ENCODE peak calls at places on chromosomes 4 and X, in seven cellular contexts. V is lung, G is heart right ventricle, H is epithelial cell of esophagus, M is nephron progenitor cell, O is HepG2, R is AG04449. B is an unnamed sample.

GRCh38 chr4:122099896-122100295 is 52.2 kb upstream of the BLTP1 start:
- DNase-seq in M (no peak), O (no peak), R (peak), V (no peak), H (peak), G (no peak), B (no peak)

GRCh38 chr4:123706961-123707360 is 310.4 kb downstream of the SPRY1 start:
- DNase-seq in O (no peak), V (no peak), H (no peak), R (no peak), G (no peak), M (no peak), B (no peak)

GRCh38 chrX:97399400-97399799 is 515.7 kb downstream of the RPA4 start:
- DNase-seq in G (no peak), R (no peak), O (no peak), V (no peak), M (no peak), H (peak), B (no peak)

GRCh38 chr4:78937837-78938236 is 1.4 kb downstream of the PAQR3 start:
- DNase-seq in M (no peak), G (no peak), H (peak), V (no peak), O (peak), R (no peak), B (no peak)

GRCh38 chr4:164446516-164446915 is 307.4 kb upstream of the SMIM31 start:
- DNase-seq in M (no peak), G (no peak), H (peak), V (no peak), O (no peak), R (no peak), B (no peak)

GRCh38 chr4:53136954-53137353 is 228.9 kb downstream of the SCFD2 start:
- DNase-seq in V (no peak), H (no peak), M (no peak), G (no peak), O (no peak), R (no peak), B (no peak)

GRCh38 chrX:49160908-49161307 is 1.6 kb upstream of the MAGIX start:
- DNase-seq in R (no peak), V (no peak), M (no peak), O (no peak), G (no peak), H (no peak), B (no peak)

GRCh38 chr4:152166567-152166966 is 369.3 kb downstream of the FBXW7 start:
- DNase-seq in G (no peak), H (peak), V (no peak), M (peak), R (no peak), O (no peak), B (peak)

GRCh38 chr4:51840791-51841190 is 2.2 kb upstream of the DCUN1D4 start:
- DNase-seq in G (no peak), V (no peak), O (no peak), M (no peak), H (no peak), R (no peak), B (no peak)

GRCh38 chrX:117305168-117305766 is 811.3 kb downstream of the KLHL13 start:
- DNase-seq in R (no peak), M (no peak), O (no peak), H (no peak), V (no peak), G (no peak), B (no peak)

GRCh38 chr4:127623755-127624087 is 9.0 kb upstream of the INTU start:
- DNase-seq in H (no peak), M (peak), O (no peak), R (no peak), V (no peak), G (no peak), B (peak)

GRCh38 chr4:110540606-110541440 is 64.9 kb downstream of the ENPEP start:
- DNase-seq in H (peak), R (peak), O (no peak), V (no peak), G (no peak), M (no peak), B (no peak)

GRCh38 chr4:77600521-77601451 is 4.8 kb upstream of the CXCL13 start:
- DNase-seq in O (peak), V (no peak), R (no peak), H (peak), M (peak), G (no peak), B (no peak)

GRCh38 chrX:30831082-30831481 is 58.0 kb downstream of the TAB3 start:
- DNase-seq in G (no peak), O (no peak), M (no peak), V (no peak), H (no peak), R (no peak), B (no peak)

GRCh38 chr4:188246488-188246887 is 107.2 kb downstream of the TRIML1 start:
- DNase-seq in O (no peak), M (no peak), R (no peak), V (no peak), H (no peak), G (no peak), B (no peak)

GRCh38 chr4:85084371-85085170 is 118.1 kb upstream of the WDFY3 start:
- DNase-seq in O (peak), G (peak), M (peak), V (peak), H (peak), R (peak), B (peak)

GRCh38 chr4:118018381-118018780 is 15.9 kb upstream of the NDST3 start:
- DNase-seq in H (peak), G (no peak), V (no peak), O (no peak), R (no peak), M (no peak), B (no peak)

GRCh38 chrX:150696836-150697235 is 3.6 kb downstream of the MTMR1 start:
- DNase-seq in O (no peak), M (no peak), H (no peak), V (no peak), R (no peak), G (no peak), B (no peak)

GRCh38 chrX:10554612-10555270 is 65.6 kb downstream of the MID1 start:
- DNase-seq in M (no peak), G (peak), V (no peak), O (peak), R (no peak), H (no peak), B (no peak)

GRCh38 chr4:98728433-98728832 is 70.0 kb upstream of the TSPAN5 start:
- DNase-seq in O (no peak), R (no peak), M (no peak), V (no peak), G (peak), H (peak), B (no peak)

DNA sequence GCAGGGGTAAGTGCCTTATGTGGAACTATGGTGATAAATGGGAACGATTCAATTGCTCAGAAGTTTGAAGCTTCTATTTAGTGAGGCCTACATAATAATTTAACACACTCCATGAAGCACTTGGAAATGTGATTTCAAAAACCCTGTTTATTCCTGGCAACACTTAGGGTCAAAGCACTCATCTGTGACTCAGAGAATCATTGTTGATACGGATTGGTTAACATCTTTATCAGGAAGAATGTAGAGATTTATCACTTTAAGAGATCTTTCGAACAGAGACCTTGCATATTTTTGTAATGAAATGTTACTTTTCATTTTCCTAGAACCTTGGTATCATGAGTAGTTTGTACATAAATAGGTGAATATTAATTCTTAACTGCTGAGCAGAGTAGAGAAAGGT is 269.1 kb upstream of the SLIT2 start:
- DNase-seq in O (no peak), G (no peak), V (no peak), H (peak), M (no peak), R (peak), B (no peak)
- TF ChIP-seq CTCF in O (no peak), G (no peak), V (no peak), H (no peak), M (no peak), R (no peak), B (no peak)

DNA sequence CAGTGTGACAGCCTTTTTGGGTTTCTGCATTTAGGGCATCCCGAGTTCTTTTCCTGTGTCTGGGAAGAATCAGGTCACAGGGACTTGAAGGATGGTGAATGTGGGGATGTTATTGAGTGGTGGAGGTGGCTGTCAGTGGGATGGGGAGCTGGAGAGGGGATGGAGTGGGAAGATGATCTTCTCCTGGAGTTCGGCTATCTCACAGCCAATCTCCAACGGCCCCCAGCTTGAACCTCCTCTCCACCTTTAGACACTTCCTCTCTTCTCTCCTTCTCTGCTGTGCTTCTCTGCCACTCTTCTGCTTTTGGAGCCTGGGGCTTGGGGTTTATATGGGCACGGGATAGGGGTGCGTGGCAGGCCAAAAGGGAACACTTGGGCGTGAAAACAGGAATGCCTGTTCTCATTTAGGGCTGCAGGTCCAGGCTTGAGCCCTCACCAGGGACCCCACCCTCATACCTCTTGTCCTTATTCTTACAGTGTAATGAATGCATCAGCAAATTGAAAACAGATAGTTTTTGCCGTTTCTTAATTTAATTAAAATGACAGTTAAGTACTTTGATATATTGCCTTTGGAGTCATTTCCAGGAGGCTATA is 37.5 kb downstream of the USP9X start:
- DNase-seq in R (no peak), O (no peak), M (no peak), V (no peak), H (peak), G (no peak), B (no peak)
- TF ChIP-seq CTCF in R (no peak), O (no peak), M (no peak), V (no peak), H (no peak), G (no peak), B (no peak)

GRCh38 chrX:102599950-102600579 is 750 bp downstream of the ARMCX5 start:
- DNase-seq in V (no peak), O (no peak), H (peak), G (no peak), R (no peak), M (no peak), B (no peak)
- TF ChIP-seq CTCF in V (no peak), O (peak), H (no peak), G (no peak), R (no peak), M (no peak), B (no peak)

GRCh38 chrX:24837966-24838365 is 144.2 kb downstream of the POLA1 start:
- DNase-seq in M (no peak), R (no peak), H (no peak), G (no peak), V (no peak), O (no peak), B (no peak)
- TF ChIP-seq CTCF in M (no peak), R (no peak), H (no peak), G (no peak), V (no peak), O (no peak), B (no peak)

GRCh38 chr4:87213425-87213824 is 7.0 kb downstream of the KLHL8 start:
- DNase-seq in V (no peak), M (no peak), G (no peak), R (no peak), O (no peak), H (peak), B (no peak)
- TF ChIP-seq CTCF in V (no peak), M (no peak), G (no peak), R (no peak), O (no peak), H (no peak), B (no peak)

DNA sequence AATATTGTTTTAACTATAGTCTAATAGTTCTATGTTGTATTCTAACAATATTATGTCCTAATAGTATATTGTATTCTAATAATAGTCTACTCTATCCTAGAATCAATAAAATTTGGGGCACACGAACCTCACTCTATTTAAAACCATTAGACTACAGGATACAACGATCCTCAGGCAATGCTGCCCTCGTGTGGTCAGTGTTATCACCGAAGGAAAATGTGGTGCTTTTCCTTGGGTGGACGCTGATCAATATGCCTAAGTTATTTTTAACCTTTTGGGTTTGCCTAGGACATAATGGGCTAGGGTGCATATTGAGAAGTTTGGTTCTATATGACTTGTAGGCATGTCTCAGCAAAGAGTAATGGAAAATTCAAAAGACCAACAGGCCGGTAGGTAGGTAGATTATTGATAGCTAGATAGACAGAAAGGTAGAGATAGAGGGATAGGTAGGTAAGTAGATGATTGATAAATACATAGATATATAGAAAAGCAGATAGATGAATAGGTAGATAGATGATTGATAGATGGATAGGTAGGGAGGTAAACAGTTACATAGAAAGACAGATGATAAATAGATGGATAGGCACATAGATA is 75.1 kb downstream of the PRKX start:
- DNase-seq in O (peak), R (no peak), M (peak), V (no peak), G (peak), H (peak), B (peak)
- TF ChIP-seq CTCF in O (peak), R (peak), M (peak), V (peak), G (peak), H (peak), B (peak)

GRCh38 chrX:56763556-56764152 is 34.6 kb downstream of the NBDY start:
- DNase-seq in M (peak), G (no peak), V (peak), H (no peak), O (peak), R (no peak), B (no peak)
- TF ChIP-seq CTCF in M (no peak), G (peak), V (peak), H (no peak), O (peak), R (no peak), B (no peak)

DNA sequence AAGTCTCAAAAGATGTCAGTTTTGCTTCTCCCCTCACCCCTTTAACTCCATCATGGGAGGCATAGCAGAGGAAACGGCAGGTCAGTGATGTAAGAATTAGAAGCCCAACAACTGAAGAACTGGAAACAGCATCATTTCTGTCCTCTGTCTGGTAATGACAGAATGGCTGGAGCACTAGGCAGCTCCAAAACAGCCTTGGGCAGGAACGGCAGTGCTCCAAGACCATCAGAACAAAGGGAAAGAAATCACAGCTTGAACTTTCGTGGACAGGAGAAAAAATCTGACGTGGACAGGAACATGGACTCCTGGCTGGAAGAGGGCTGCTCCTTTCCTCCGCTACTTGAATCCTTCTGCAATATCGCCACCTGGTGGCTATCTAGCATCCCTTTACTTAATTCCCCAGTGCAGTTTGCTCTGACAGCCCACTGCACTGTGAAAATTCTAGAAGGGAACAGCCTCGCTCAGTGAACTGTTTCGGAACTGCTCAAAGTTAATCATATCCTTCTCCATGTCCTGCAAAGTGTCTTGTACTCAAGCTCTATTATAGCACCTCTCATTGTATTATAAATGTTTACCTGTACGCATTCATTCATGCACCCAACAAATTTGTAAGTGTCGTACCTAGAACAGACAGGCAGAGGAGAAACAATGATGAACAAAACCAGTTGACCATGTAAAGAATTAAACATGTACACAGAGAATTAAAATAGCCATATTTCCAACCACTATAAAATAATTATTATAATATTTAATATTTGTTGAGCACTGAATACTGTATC is 20.4 kb downstream of the SLC25A53 start:
- DNase-seq in G (peak), V (peak), H (peak), O (peak), R (peak), M (peak), B (peak)
- TF ChIP-seq CTCF in G (peak), V (peak), H (peak), O (peak), R (peak), M (peak), B (peak)